ENCODE peak calls at places on chromosomes 1 and 21, in four cellular contexts. E, B, R and Y are unnamed samples.

GRCh38 chr1:246602194-246602593 is 35.9 kb downstream of the CNST start:
- DNase-seq in E (no peak), R (no peak), B (no peak), Y (no peak)

GRCh38 chr1:66489972-66490601 is 43.9 kb upstream of the SGIP1 start:
- DNase-seq in E (no peak), R (no peak), B (no peak), Y (no peak)

GRCh38 chr1:167797005-167797404 is 75.2 kb downstream of the MPZL1 start:
- DNase-seq in E (no peak), B (peak; percentile 46), R (peak; percentile 99), Y (peak; percentile 92)

GRCh38 chr21:24649691-24650090 is 957.6 kb downstream of the MRPL39 start:
- DNase-seq in B (no peak), R (no peak), E (no peak), Y (no peak)

GRCh38 chr1:225318706-225319575 is 108.9 kb downstream of the LBR start:
- DNase-seq in E (peak; percentile 72), R (peak; percentile 70), B (peak; percentile 66), Y (no peak)

GRCh38 chr1:92993581-92993980 is 32.3 kb upstream of the DIPK1A start:
- DNase-seq in E (no peak), B (no peak), R (no peak), Y (no peak)

GRCh38 chr21:40685121-40685630 is 161.8 kb downstream of the DSCAM start:
- DNase-seq in B (no peak), E (no peak), R (no peak), Y (no peak)

GRCh38 chr1:24318988-24319863 is at the start of gene GRHL3:
- DNase-seq in B (no peak), R (no peak), E (peak; percentile 44), Y (no peak)

GRCh38 chr1:27574871-27575831 is 28.8 kb downstream of the AHDC1 start:
- DNase-seq in E (peak; percentile 65), R (peak; percentile 82), B (peak; percentile 94), Y (peak; percentile 89)

GRCh38 chr21:33540711-33541104 is 1.2 kb downstream of the GART start:
- DNase-seq in B (no peak), E (no peak), R (no peak), Y (no peak)

GRCh38 chr1:202034683-202035462 is 24.5 kb downstream of the ELF3 start:
- DNase-seq in B (no peak), R (peak; percentile 92), E (peak; percentile 94), Y (peak; percentile 93)

GRCh38 chr21:42160950-42161225 is 58.1 kb upstream of the ABCG1 start:
- DNase-seq in R (no peak), B (no peak), E (no peak), Y (no peak)

GRCh38 chr1:58293388-58293787 is 253.1 kb downstream of the OMA1 start:
- DNase-seq in B (no peak), E (no peak), R (no peak), Y (no peak)

GRCh38 chr1:10939654-10940450 is 72.6 kb upstream of the TARDBP start:
- DNase-seq in E (no peak), R (no peak), B (no peak), Y (no peak)

GRCh38 chr1:17207046-17207445 is 2.1 kb downstream of the PADI1 start:
- DNase-seq in R (no peak), B (no peak), E (peak; percentile 61), Y (no peak)

GRCh38 chr1:31183927-31184554 is 55.6 kb downstream of the NKAIN1 start:
- DNase-seq in E (peak; percentile 72), B (peak; percentile 80), R (peak; percentile 51), Y (no peak)

GRCh38 chr1:41109316-41110263 is 88.1 kb upstream of the SLFNL1 start:
- DNase-seq in E (peak; percentile 26), R (peak; percentile 98), B (no peak), Y (peak; percentile 82)

GRCh38 chr1:220527279-220528048 is 472 bp upstream of the MARK1 start:
- DNase-seq in R (peak; percentile 1), B (peak; percentile 38), E (peak; percentile 48), Y (peak; percentile 77)

GRCh38 chr21:45108808-45109800 is 34.7 kb downstream of the ADARB1 start:
- DNase-seq in B (no peak), R (no peak), E (no peak), Y (no peak)

DNA sequence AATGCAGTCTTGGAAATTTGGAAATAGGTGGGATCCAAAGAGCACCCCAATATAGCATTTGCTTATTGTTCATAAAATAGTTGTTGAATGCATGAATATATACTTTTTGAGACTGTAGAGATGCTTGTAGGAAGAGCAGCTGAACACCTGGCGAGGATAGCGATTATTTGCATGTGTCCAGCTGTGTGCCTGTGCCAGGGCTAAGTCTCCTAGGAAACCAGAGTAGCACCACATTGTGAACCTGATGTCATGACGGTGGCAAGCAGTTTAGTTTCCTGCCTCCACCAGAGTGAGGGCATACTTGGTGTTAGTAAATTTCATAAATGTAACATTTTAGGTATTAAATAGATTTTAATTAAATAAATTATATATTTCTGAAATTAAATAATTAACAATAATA is 37.3 kb upstream of the IRF2BP2 start:
- DNase-seq in E (no peak), R (no peak), B (no peak), Y (no peak)
- TF ChIP-seq CTCF in E (no peak), R (no peak), B (no peak), Y (no peak)

GRCh38 chr1:36446261-36446660 is 4.0 kb downstream of the OSCP1 start:
- DNase-seq in E (no peak), R (no peak), B (peak; percentile 64), Y (no peak)
- TF ChIP-seq CTCF in E (no peak), R (no peak), B (peak; percentile 59), Y (no peak)

GRCh38 chr21:34762761-34763160 is 94.0 kb downstream of the CLIC6 start:
- DNase-seq in B (no peak), E (no peak), R (peak; percentile 11), Y (no peak)
- TF ChIP-seq CTCF in B (no peak), E (no peak), R (no peak), Y (no peak)

GRCh38 chr21:43361127-43361492 is 65.8 kb downstream of the SIK1 start:
- DNase-seq in B (no peak), E (no peak), R (no peak), Y (no peak)
- TF ChIP-seq CTCF in B (no peak), E (no peak), R (no peak), Y (no peak)